ENCODE peak calls at places on chromosomes 11 and 22, in six cellular contexts. One of them, this sample, is unnamed. For H3K36me3, the result is how much of the 10 kb centered on the place peaks cover.

GRCh38 chr22:26336773-26337172 is 92.3 kb upstream of the ASPHD2 start:
- DNase-seq in heart left ventricle: no peak
- DNase-seq in RWPE2: no peak
- DNase-seq in mammary epithelial cell: no peak
- DNase-seq in IMR-90: no peak
- DNase-seq in heart right ventricle: no peak
- DNase-seq in this sample: no peak

GRCh38 chr11:35994421-35994820 is 50.6 kb downstream of the LDLRAD3 start:
- DNase-seq in heart left ventricle: no peak
- DNase-seq in RWPE2: no peak
- DNase-seq in mammary epithelial cell: no peak
- DNase-seq in IMR-90: no peak
- DNase-seq in heart right ventricle: no peak
- DNase-seq in this sample: no peak

GRCh38 chr11:697028-697491 is 1.4 kb downstream of the TMEM80 start:
- DNase-seq in heart left ventricle: peak
- DNase-seq in RWPE2: no peak
- DNase-seq in mammary epithelial cell: peak
- DNase-seq in IMR-90: peak
- DNase-seq in heart right ventricle: no peak
- DNase-seq in this sample: peak

GRCh38 chr11:119206512-119207299 is 567 bp downstream of the CBL start:
- DNase-seq in heart left ventricle: peak
- DNase-seq in RWPE2: no peak
- DNase-seq in mammary epithelial cell: no peak
- DNase-seq in IMR-90: no peak
- DNase-seq in heart right ventricle: peak
- DNase-seq in this sample: peak

GRCh38 chr11:82682003-82682751 is 51.5 kb downstream of the FAM181B start:
- DNase-seq in heart left ventricle: no peak
- DNase-seq in RWPE2: no peak
- DNase-seq in mammary epithelial cell: peak
- DNase-seq in IMR-90: peak
- DNase-seq in heart right ventricle: no peak
- DNase-seq in this sample: peak

GRCh38 chr11:86158716-86159669 is 85.6 kb upstream of the EED start:
- DNase-seq in heart left ventricle: no peak
- DNase-seq in RWPE2: no peak
- DNase-seq in mammary epithelial cell: no peak
- DNase-seq in IMR-90: no peak
- DNase-seq in heart right ventricle: no peak
- DNase-seq in this sample: no peak

GRCh38 chr11:60919320-60919719 is 4.9 kb upstream of the TMEM132A start:
- DNase-seq in heart left ventricle: no peak
- DNase-seq in RWPE2: no peak
- DNase-seq in mammary epithelial cell: peak
- DNase-seq in IMR-90: no peak
- DNase-seq in heart right ventricle: no peak
- DNase-seq in this sample: no peak

GRCh38 chr11:20397281-20397680 is 9.8 kb downstream of the PRMT3 start:
- DNase-seq in heart left ventricle: no peak
- DNase-seq in RWPE2: no peak
- DNase-seq in mammary epithelial cell: peak
- DNase-seq in IMR-90: peak
- DNase-seq in heart right ventricle: no peak
- DNase-seq in this sample: peak

GRCh38 chr11:74605403-74605802 is 13.0 kb downstream of the POLD3 start:
- DNase-seq in heart left ventricle: no peak
- DNase-seq in RWPE2: no peak
- DNase-seq in mammary epithelial cell: no peak
- DNase-seq in IMR-90: no peak
- DNase-seq in heart right ventricle: no peak
- DNase-seq in this sample: no peak

GRCh38 chr11:75031224-75031753 is 42.6 kb downstream of the NEU3 start:
- DNase-seq in heart left ventricle: no peak
- DNase-seq in RWPE2: no peak
- DNase-seq in mammary epithelial cell: peak
- DNase-seq in IMR-90: peak
- DNase-seq in heart right ventricle: no peak
- DNase-seq in this sample: no peak

GRCh38 chr22:35301370-35301874 is 1.7 kb downstream of the TOM1 start:
- DNase-seq in heart left ventricle: no peak
- DNase-seq in RWPE2: no peak
- DNase-seq in mammary epithelial cell: peak
- DNase-seq in IMR-90: peak
- DNase-seq in heart right ventricle: no peak
- DNase-seq in this sample: no peak

GRCh38 chr11:46553746-46554204 is 40.0 kb downstream of the AMBRA1 start:
- DNase-seq in heart left ventricle: no peak
- DNase-seq in RWPE2: no peak
- DNase-seq in mammary epithelial cell: peak
- DNase-seq in IMR-90: no peak
- DNase-seq in heart right ventricle: no peak
- DNase-seq in this sample: no peak

GRCh38 chr22:37654556-37655251 is 3.8 kb upstream of the PDXP start:
- DNase-seq in heart left ventricle: no peak
- DNase-seq in RWPE2: no peak
- DNase-seq in mammary epithelial cell: no peak
- DNase-seq in IMR-90: no peak
- DNase-seq in heart right ventricle: no peak
- DNase-seq in this sample: no peak

GRCh38 chr11:46710821-46711269 is 8.2 kb upstream of the F2 start:
- DNase-seq in heart left ventricle: no peak
- DNase-seq in RWPE2: no peak
- DNase-seq in mammary epithelial cell: peak
- DNase-seq in IMR-90: peak
- DNase-seq in heart right ventricle: peak
- DNase-seq in this sample: no peak

DNA sequence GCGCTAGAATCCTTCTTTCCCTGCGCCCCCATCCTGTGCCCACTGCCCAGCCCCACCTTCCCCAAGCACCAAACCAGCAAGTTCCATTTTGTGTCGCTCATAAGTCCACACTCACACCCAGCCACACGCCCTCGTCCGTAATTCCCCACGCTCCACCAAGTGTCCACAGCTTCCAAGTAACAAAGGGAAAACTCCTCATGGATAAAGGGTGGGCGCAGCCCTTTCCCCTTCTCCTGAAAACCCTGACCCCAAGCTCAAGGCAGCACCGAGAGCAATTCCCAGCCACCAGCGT is 463 bp downstream of the FXYD6 start:
- DNase-seq in heart left ventricle: no peak
- DNase-seq in RWPE2: no peak
- DNase-seq in mammary epithelial cell: no peak
- DNase-seq in IMR-90: no peak
- DNase-seq in heart right ventricle: no peak
- DNase-seq in this sample: no peak
- H3K4me3 ChIP-seq in heart left ventricle: peak
- H3K4me3 ChIP-seq in RWPE2: peak
- H3K4me3 ChIP-seq in mammary epithelial cell: peak
- H3K4me3 ChIP-seq in IMR-90: no peak
- H3K4me3 ChIP-seq in heart right ventricle: peak
- H3K4me3 ChIP-seq in this sample: no peak

DNA sequence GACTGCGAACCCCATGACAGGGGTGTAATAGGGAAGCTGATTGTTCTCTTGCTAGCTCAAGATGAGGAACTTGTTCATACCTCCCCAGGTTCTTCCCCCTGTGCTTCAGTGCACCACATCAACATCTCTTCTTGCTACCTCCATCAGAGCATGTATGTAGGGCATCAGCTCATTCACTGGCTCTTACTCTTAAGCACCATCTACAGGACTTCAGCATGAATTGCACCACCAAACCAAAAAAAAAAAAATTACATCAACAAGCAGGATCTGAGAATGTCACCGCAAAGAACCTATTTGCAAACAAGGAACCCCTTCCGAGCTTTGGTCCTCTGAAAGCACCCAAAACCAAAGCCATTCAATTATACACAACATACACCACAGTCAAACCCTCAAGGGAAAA is 2226.5 kb upstream of the RAG2 start:
- DNase-seq in heart left ventricle: no peak
- DNase-seq in RWPE2: no peak
- DNase-seq in mammary epithelial cell: peak
- DNase-seq in IMR-90: peak
- DNase-seq in heart right ventricle: no peak
- DNase-seq in this sample: no peak
- TF ChIP-seq CTCF in heart left ventricle: peak
- TF ChIP-seq CTCF in RWPE2: peak
- TF ChIP-seq CTCF in mammary epithelial cell: peak
- TF ChIP-seq CTCF in IMR-90: peak
- TF ChIP-seq CTCF in heart right ventricle: no peak
- TF ChIP-seq CTCF in this sample: no peak

GRCh38 chr22:21972293-21972779 is 10.3 kb downstream of the TOP3B start:
- DNase-seq in heart left ventricle: no peak
- DNase-seq in RWPE2: no peak
- DNase-seq in mammary epithelial cell: no peak
- DNase-seq in IMR-90: peak
- DNase-seq in heart right ventricle: no peak
- DNase-seq in this sample: peak
- H3K36me3 ChIP-seq in heart left ventricle: half or more
- H3K36me3 ChIP-seq in RWPE2: half or more
- H3K36me3 ChIP-seq in mammary epithelial cell: under half
- H3K36me3 ChIP-seq in IMR-90: half or more
- H3K36me3 ChIP-seq in heart right ventricle: half or more
- H3K36me3 ChIP-seq in this sample: under half

GRCh38 chr11:34345991-34346480 is 11.8 kb downstream of the ABTB2 start:
- DNase-seq in heart left ventricle: no peak
- DNase-seq in RWPE2: no peak
- DNase-seq in mammary epithelial cell: no peak
- DNase-seq in IMR-90: peak
- DNase-seq in heart right ventricle: peak
- DNase-seq in this sample: no peak

GRCh38 chr11:34344410-34345011 is 13.3 kb downstream of the ABTB2 start:
- DNase-seq in heart left ventricle: no peak
- DNase-seq in RWPE2: peak
- DNase-seq in mammary epithelial cell: peak
- DNase-seq in IMR-90: no peak
- DNase-seq in heart right ventricle: no peak
- DNase-seq in this sample: no peak

GRCh38 chr11:34348919-34349318 is 8.9 kb downstream of the ABTB2 start:
- DNase-seq in heart left ventricle: no peak
- DNase-seq in RWPE2: no peak
- DNase-seq in mammary epithelial cell: no peak
- DNase-seq in IMR-90: peak
- DNase-seq in heart right ventricle: no peak
- DNase-seq in this sample: no peak

GRCh38 chr11:34345012-34345804 is 12.6 kb downstream of the ABTB2 start:
- DNase-seq in heart left ventricle: no peak
- DNase-seq in RWPE2: peak
- DNase-seq in mammary epithelial cell: peak
- DNase-seq in IMR-90: peak
- DNase-seq in heart right ventricle: peak
- DNase-seq in this sample: no peak

DNA sequence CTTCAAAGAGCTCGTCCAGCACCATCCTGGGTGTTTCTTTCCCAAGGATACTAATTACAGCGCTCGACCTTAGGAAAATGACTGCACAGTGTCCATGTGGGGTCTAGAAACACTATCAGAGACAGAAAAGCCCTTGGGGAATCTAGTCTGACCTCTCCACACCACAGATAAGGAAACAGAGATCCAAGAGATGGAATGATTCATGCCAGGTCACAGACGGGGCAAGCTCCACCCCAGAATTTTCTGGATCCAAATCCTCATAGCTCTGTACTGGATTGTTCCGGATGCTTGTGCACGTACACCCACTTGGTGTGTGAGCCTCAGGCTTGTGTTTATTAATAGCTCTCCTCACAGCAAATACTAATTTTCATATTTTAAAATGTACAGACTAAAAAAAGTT is 11.3 kb downstream of the ABTB2 start:
- DNase-seq in heart left ventricle: no peak
- DNase-seq in RWPE2: no peak
- DNase-seq in mammary epithelial cell: peak
- DNase-seq in IMR-90: no peak
- DNase-seq in heart right ventricle: no peak
- DNase-seq in this sample: no peak
- H3K4me3 ChIP-seq in heart left ventricle: no peak
- H3K4me3 ChIP-seq in RWPE2: no peak
- H3K4me3 ChIP-seq in mammary epithelial cell: no peak
- H3K4me3 ChIP-seq in IMR-90: no peak
- H3K4me3 ChIP-seq in heart right ventricle: no peak
- H3K4me3 ChIP-seq in this sample: no peak

GRCh38 chr11:62245271-62245753 is 3.3 kb downstream of the SCGB1D2 start:
- DNase-seq in heart left ventricle: peak
- DNase-seq in RWPE2: no peak
- DNase-seq in mammary epithelial cell: peak
- DNase-seq in IMR-90: peak
- DNase-seq in heart right ventricle: no peak
- DNase-seq in this sample: peak
- TF ChIP-seq CTCF in heart left ventricle: no peak
- TF ChIP-seq CTCF in RWPE2: no peak
- TF ChIP-seq CTCF in mammary epithelial cell: peak
- TF ChIP-seq CTCF in IMR-90: no peak
- TF ChIP-seq CTCF in heart right ventricle: no peak
- TF ChIP-seq CTCF in this sample: peak

DNA sequence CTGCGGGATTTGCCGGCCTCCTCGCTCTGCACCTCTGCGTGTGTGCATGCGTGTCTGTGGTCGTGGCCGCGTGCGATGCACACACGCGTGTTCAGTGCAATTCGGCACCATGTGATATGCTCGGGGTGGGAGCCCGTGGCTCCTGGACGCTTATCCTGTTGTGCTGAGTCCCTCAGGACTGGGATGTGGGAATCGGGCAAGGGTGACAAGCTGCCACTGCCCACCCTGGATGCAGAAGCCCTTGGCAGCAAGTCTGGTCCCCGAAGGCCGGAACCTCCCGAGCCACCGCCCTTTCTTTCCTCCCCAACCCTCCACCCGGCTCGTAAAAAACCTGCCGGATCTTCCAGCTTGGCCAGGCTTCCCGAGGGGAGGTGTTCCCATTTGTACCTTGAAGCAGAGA is 128.2 kb downstream of the PHF21B start:
- DNase-seq in heart left ventricle: no peak
- DNase-seq in RWPE2: no peak
- DNase-seq in mammary epithelial cell: no peak
- DNase-seq in IMR-90: no peak
- DNase-seq in heart right ventricle: no peak
- DNase-seq in this sample: no peak
- H3K36me3 ChIP-seq in heart left ventricle: under half
- H3K36me3 ChIP-seq in RWPE2: under half
- H3K36me3 ChIP-seq in mammary epithelial cell: under half
- H3K36me3 ChIP-seq in IMR-90: under half
- H3K36me3 ChIP-seq in heart right ventricle: under half
- H3K36me3 ChIP-seq in this sample: under half

GRCh38 chr22:18970180-18970947 is 34.3 kb upstream of the PRODH start:
- DNase-seq in heart left ventricle: peak
- DNase-seq in RWPE2: no peak
- DNase-seq in mammary epithelial cell: peak
- DNase-seq in IMR-90: no peak
- DNase-seq in heart right ventricle: no peak
- DNase-seq in this sample: no peak

GRCh38 chr22:18968011-18968749 is 32.1 kb upstream of the PRODH start:
- DNase-seq in heart left ventricle: peak
- DNase-seq in RWPE2: no peak
- DNase-seq in mammary epithelial cell: no peak
- DNase-seq in IMR-90: peak
- DNase-seq in heart right ventricle: peak
- DNase-seq in this sample: no peak

GRCh38 chr22:18973264-18974031 is 37.4 kb upstream of the PRODH start:
- DNase-seq in heart left ventricle: peak
- DNase-seq in RWPE2: no peak
- DNase-seq in mammary epithelial cell: no peak
- DNase-seq in IMR-90: no peak
- DNase-seq in heart right ventricle: no peak
- DNase-seq in this sample: no peak

GRCh38 chr22:18970948-18971315 is 34.8 kb upstream of the PRODH start:
- DNase-seq in heart left ventricle: no peak
- DNase-seq in RWPE2: no peak
- DNase-seq in mammary epithelial cell: no peak
- DNase-seq in IMR-90: no peak
- DNase-seq in heart right ventricle: no peak
- DNase-seq in this sample: no peak

GRCh38 chr22:18971321-18971751 is 35.2 kb upstream of the PRODH start:
- DNase-seq in heart left ventricle: no peak
- DNase-seq in RWPE2: no peak
- DNase-seq in mammary epithelial cell: no peak
- DNase-seq in IMR-90: no peak
- DNase-seq in heart right ventricle: no peak
- DNase-seq in this sample: no peak
- H3K4me3 ChIP-seq in heart left ventricle: no peak
- H3K4me3 ChIP-seq in RWPE2: peak
- H3K4me3 ChIP-seq in mammary epithelial cell: peak
- H3K4me3 ChIP-seq in IMR-90: no peak
- H3K4me3 ChIP-seq in heart right ventricle: no peak
- H3K4me3 ChIP-seq in this sample: no peak